ENCODE peak calls at places on chromosomes 3 and 15, in ten cellular contexts. L is CD8-positive, alpha-beta T cell; Q is psoas muscle; J is HL-60; Y is aorta; O is SJSA1; Z is tibial nerve; N is CD8-positive, alpha-beta memory T cell; G is hepatocyte; D is heart left ventricle. F is an unnamed sample. For H3K27me3, the result is how much of the 10 kb centered on the place peaks cover.

GRCh38 chr3:23624305-23624704 is 181.4 kb upstream of the UBE2E1 start:
- DNase-seq in O (no peak), L (no peak), G (no peak), Y (no peak), D (no peak), Q (no peak), Z (no peak), N (no peak), J (no peak), F (no peak)

GRCh38 chr3:56795097-56795806 is 6.5 kb downstream of the ARHGEF3 start:
- DNase-seq in O (no peak), L (no peak), G (no peak), Z (no peak), N (no peak), Q (no peak), D (no peak), J (no peak), Y (no peak), F (no peak)

GRCh38 chr3:6799264-6799915 is 61.5 kb upstream of the GRM7 start:
- DNase-seq in G (peak), Q (no peak), J (peak), D (peak), N (no peak), L (no peak), Z (no peak), Y (no peak), O (no peak), F (no peak)

GRCh38 chr3:96863129-96863740 is 48.8 kb downstream of the EPHA6 start:
- DNase-seq in Y (no peak), G (peak), J (peak), N (no peak), Z (no peak), L (no peak), D (no peak), Q (no peak), O (no peak), F (peak)

GRCh38 chr15:79122943-79123342 is 32.4 kb upstream of the RASGRF1 start:
- DNase-seq in G (no peak), D (no peak), Q (no peak), L (no peak), N (no peak), O (no peak), Y (no peak), Z (no peak), J (no peak), F (no peak)

GRCh38 chr15:72902245-72902928 is 118.8 kb upstream of the ADPGK start:
- DNase-seq in Y (peak), J (no peak), L (no peak), O (peak), Q (peak), G (peak), N (no peak), Z (peak), D (peak), F (no peak)

GRCh38 chr3:183269345-183269744 is 16.3 kb downstream of the B3GNT5 start:
- DNase-seq in L (no peak), J (no peak), Y (no peak), Z (no peak), Q (no peak), O (no peak), D (no peak), N (no peak), G (no peak), F (no peak)

GRCh38 chr3:104564045-104564643 is 802.6 kb upstream of the ALCAM start:
- DNase-seq in G (peak), N (peak), Y (peak), Q (no peak), D (no peak), J (peak), Z (peak), L (peak), O (peak), F (peak)

GRCh38 chr15:101470548-101471239 is 18.8 kb downstream of the PCSK6 start:
- DNase-seq in N (no peak), G (no peak), Z (no peak), O (no peak), D (no peak), Y (no peak), J (no peak), L (no peak), Q (no peak), F (no peak)

GRCh38 chr3:94159062-94159726 is 96.3 kb downstream of the NSUN3 start:
- DNase-seq in N (no peak), J (no peak), L (no peak), O (peak), Q (no peak), D (no peak), G (peak), Y (no peak), Z (peak), F (no peak)

GRCh38 chr3:51538115-51538458 is 432 bp upstream of the RAD54L2 start:
- DNase-seq in Q (no peak), Y (no peak), D (no peak), G (peak), L (no peak), N (no peak), Z (no peak), J (no peak), O (no peak), F (peak)

GRCh38 chr3:10448544-10448943 is 56.8 kb downstream of the ATP2B2 start:
- DNase-seq in J (no peak), N (no peak), D (no peak), Y (no peak), G (no peak), L (no peak), Z (no peak), Q (no peak), O (no peak), F (peak)

GRCh38 chr3:104548401-104548800 is 818.3 kb upstream of the ALCAM start:
- DNase-seq in J (no peak), N (no peak), L (no peak), O (no peak), G (no peak), Y (no peak), D (no peak), Z (no peak), Q (no peak), F (no peak)

GRCh38 chr3:141928626-141929270 is 52.3 kb downstream of the ATP1B3 start:
- DNase-seq in N (no peak), Z (no peak), O (no peak), L (no peak), D (no peak), Q (no peak), Y (peak), J (no peak), G (no peak), F (no peak)

GRCh38 chr3:12192173-12192572 is 33.5 kb upstream of the TIMP4 start:
- DNase-seq in Y (no peak), O (no peak), G (no peak), N (no peak), Q (no peak), L (no peak), Z (no peak), J (peak), D (no peak), F (no peak)

GRCh38 chr3:10988991-10989484 is 3.5 kb upstream of the SLC6A1 start:
- DNase-seq in J (no peak), Y (no peak), Z (no peak), G (no peak), Q (no peak), N (no peak), D (no peak), O (no peak), L (no peak), F (no peak)

GRCh38 chr3:149771652-149772271 is 19.5 kb upstream of the COMMD2 start:
- DNase-seq in J (peak), Y (peak), L (no peak), Z (peak), G (peak), Q (no peak), O (peak), D (peak), N (peak), F (peak)

GRCh38 chr3:107589454-107589853 is 66.7 kb downstream of the BBX start:
- DNase-seq in Y (no peak), Z (no peak), L (no peak), N (no peak), O (no peak), J (no peak), G (no peak), Q (no peak), D (no peak), F (no peak)

GRCh38 chr3:103767635-103768034 is 1332.8 kb downstream of the ZPLD1 start:
- DNase-seq in Z (no peak), G (no peak), J (no peak), Q (no peak), Y (no peak), L (no peak), N (no peak), D (no peak), O (no peak), F (no peak)

GRCh38 chr3:187274977-187275338 is 16.6 kb downstream of the MASP1 start:
- DNase-seq in L (no peak), O (no peak), Q (no peak), Z (no peak), D (no peak), J (no peak), Y (no peak), N (no peak), G (no peak), F (peak)

GRCh38 chr3:187813198-187813597 is 67.9 kb upstream of the BCL6 start:
- DNase-seq in Z (no peak), N (no peak), O (no peak), L (no peak), D (no peak), Y (no peak), G (no peak), Q (no peak), J (no peak), F (no peak)

GRCh38 chr3:54357307-54357706 is 235.0 kb downstream of the CACNA2D3 start:
- DNase-seq in J (no peak), N (no peak), Q (no peak), Z (no peak), D (no peak), G (no peak), L (no peak), O (no peak), Y (no peak), F (no peak)

GRCh38 chr3:194956697-194957396 is 271.2 kb downstream of the FAM43A start:
- DNase-seq in Z (no peak), O (no peak), J (no peak), L (no peak), D (peak), N (no peak), G (no peak), Y (no peak), Q (no peak), F (no peak)

GRCh38 chr3:190696777-190697501 is 165.6 kb downstream of the GMNC start:
- DNase-seq in G (peak), N (no peak), O (no peak), L (no peak), D (no peak), Y (no peak), J (peak), Z (no peak), Q (no peak), F (no peak)

GRCh38 chr3:39812537-39812936 is 3.1 kb downstream of the MYRIP start:
- DNase-seq in N (no peak), L (no peak), G (peak), O (no peak), Z (no peak), D (no peak), Y (no peak), J (no peak), Q (no peak), F (peak)

GRCh38 chr3:61821823-61822251 is 260.5 kb downstream of the PTPRG start:
- DNase-seq in O (no peak), Y (no peak), Q (no peak), D (no peak), Z (no peak), G (no peak), L (no peak), N (no peak), J (no peak), F (no peak)

GRCh38 chr3:10015476-10015904 is 10.7 kb upstream of the FANCD2 start:
- DNase-seq in Q (peak), Z (peak), N (no peak), J (peak), Y (peak), D (peak), G (peak), O (peak), L (no peak), F (no peak)

GRCh38 chr3:60890226-60890625 is 361.0 kb downstream of the FHIT start:
- DNase-seq in N (no peak), G (no peak), Q (no peak), J (no peak), Z (no peak), L (no peak), Y (no peak), O (no peak), D (no peak), F (no peak)

GRCh38 chr15:89494941-89495637 is 1.3 kb downstream of the RHCG start:
- DNase-seq in O (peak), Z (no peak), N (no peak), Y (no peak), D (no peak), J (peak), G (no peak), L (no peak), Q (no peak), F (peak)

GRCh38 chr3:168714609-168715240 is 619.0 kb upstream of the GOLIM4 start:
- DNase-seq in D (no peak), G (no peak), Q (no peak), J (no peak), L (no peak), Y (no peak), O (no peak), Z (no peak), N (no peak), F (no peak)

GRCh38 chr3:75220932-75221331 is 443.2 kb upstream of the FRG2C start:
- DNase-seq in D (no peak), Y (no peak), G (no peak), J (no peak), N (no peak), L (no peak), O (no peak), Q (no peak), Z (no peak), F (no peak)

GRCh38 chr3:176740891-176741290 is 456.4 kb downstream of the TBL1XR1 start:
- DNase-seq in O (no peak), Q (no peak), G (no peak), N (no peak), D (no peak), Z (no peak), Y (no peak), J (no peak), L (no peak), F (no peak)
- H3K4me3 ChIP-seq in O (no peak), Q (no peak), G (no peak), N (no peak), D (no peak), Z (no peak), Y (no peak), J (no peak), L (no peak), F (no peak)

GRCh38 chr3:33218072-33218445 is 551 bp downstream of the SUSD5 start:
- DNase-seq in Z (no peak), J (no peak), L (no peak), N (no peak), Y (no peak), Q (no peak), D (no peak), O (no peak), G (no peak), F (no peak)

GRCh38 chr3:33215739-33216138 is 2.9 kb downstream of the SUSD5 start:
- DNase-seq in G (no peak), L (no peak), Y (no peak), D (no peak), Z (no peak), O (no peak), N (no peak), Q (no peak), J (no peak), F (no peak)

GRCh38 chr3:33221241-33221640 is 2.6 kb upstream of the SUSD5 start:
- DNase-seq in G (no peak), Y (no peak), Z (no peak), Q (no peak), O (no peak), D (no peak), L (no peak), J (no peak), N (no peak), F (no peak)

GRCh38 chr3:33219175-33219487 is 521 bp upstream of the SUSD5 start:
- DNase-seq in J (no peak), Z (no peak), O (no peak), Q (no peak), D (no peak), Y (no peak), G (no peak), L (no peak), N (no peak), F (no peak)

DNA sequence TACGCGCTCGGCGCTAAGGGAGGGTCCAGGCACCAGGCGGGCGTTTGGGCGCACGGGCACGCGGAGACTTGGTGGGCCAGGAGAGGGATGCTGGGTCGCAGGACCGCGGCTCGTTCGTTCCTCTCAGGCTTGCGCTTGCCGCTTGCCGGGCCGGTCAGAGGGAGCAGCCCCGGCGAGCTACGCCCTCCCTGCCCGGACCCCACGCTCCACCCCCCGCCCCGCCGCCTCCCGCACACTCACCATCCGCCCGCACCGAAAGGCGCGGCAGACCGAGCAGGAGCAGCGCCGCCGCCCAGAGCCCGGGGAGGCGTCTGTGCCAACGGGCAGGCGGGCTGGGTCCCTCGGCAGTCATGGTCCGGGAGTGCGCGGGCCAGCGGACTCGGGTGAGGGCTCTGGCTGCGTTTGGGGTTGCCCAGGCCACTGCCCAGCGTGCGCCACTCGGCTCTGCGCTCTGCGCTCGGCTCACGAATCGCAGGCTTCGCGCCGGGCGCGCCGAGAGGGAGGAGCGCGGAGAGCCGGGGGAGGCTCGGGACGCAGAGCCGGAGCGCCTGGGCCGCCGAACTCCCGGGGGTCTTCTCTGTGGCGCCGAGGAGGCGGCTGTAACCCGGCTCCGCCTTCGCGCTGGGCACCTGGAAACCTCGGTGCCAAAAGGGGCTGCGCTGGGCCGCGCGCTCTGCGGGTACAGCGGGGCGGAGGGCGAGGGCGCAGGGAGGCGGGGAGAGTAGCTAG is at the start of gene SUSD5:
- DNase-seq in N (no peak), Z (no peak), Y (peak), L (no peak), O (peak), D (no peak), J (no peak), Q (no peak), G (peak), F (peak)
- H3K27me3 ChIP-seq in N (under half), Z (under half), Y (under half), L (under half), O (under half), D (under half), J (under half), Q (under half), G (half or more), F (under half)

GRCh38 chr3:16512435-16513140 is 911 bp downstream of the RFTN1 start:
- DNase-seq in L (peak), N (peak), D (peak), G (peak), O (peak), J (peak), Z (peak), Q (peak), Y (peak), F (peak)
- H3K4me3 ChIP-seq in L (peak), N (peak), D (peak), G (peak), O (peak), J (peak), Z (peak), Q (peak), Y (peak), F (peak)

GRCh38 chr15:45118131-45118588 is 4.0 kb downstream of the DUOXA2 start:
- DNase-seq in Z (peak), Y (peak), N (peak), L (peak), J (peak), D (peak), Q (peak), O (peak), G (peak), F (peak)

GRCh38 chr15:45121706-45122417 is 7.7 kb downstream of the DUOXA2 start:
- DNase-seq in D (no peak), Z (no peak), Q (no peak), O (no peak), L (no peak), J (no peak), Y (no peak), N (no peak), G (peak), F (no peak)

GRCh38 chr15:45121020-45121419 is 6.9 kb downstream of the DUOXA2 start:
- DNase-seq in Q (no peak), N (no peak), D (no peak), G (no peak), O (no peak), Z (no peak), Y (no peak), L (no peak), J (no peak), F (no peak)

GRCh38 chr15:45118996-45119395 is 4.9 kb downstream of the DUOXA2 start:
- DNase-seq in Q (no peak), G (no peak), N (peak), D (no peak), Z (no peak), Y (no peak), L (no peak), J (no peak), O (no peak), F (no peak)

DNA sequence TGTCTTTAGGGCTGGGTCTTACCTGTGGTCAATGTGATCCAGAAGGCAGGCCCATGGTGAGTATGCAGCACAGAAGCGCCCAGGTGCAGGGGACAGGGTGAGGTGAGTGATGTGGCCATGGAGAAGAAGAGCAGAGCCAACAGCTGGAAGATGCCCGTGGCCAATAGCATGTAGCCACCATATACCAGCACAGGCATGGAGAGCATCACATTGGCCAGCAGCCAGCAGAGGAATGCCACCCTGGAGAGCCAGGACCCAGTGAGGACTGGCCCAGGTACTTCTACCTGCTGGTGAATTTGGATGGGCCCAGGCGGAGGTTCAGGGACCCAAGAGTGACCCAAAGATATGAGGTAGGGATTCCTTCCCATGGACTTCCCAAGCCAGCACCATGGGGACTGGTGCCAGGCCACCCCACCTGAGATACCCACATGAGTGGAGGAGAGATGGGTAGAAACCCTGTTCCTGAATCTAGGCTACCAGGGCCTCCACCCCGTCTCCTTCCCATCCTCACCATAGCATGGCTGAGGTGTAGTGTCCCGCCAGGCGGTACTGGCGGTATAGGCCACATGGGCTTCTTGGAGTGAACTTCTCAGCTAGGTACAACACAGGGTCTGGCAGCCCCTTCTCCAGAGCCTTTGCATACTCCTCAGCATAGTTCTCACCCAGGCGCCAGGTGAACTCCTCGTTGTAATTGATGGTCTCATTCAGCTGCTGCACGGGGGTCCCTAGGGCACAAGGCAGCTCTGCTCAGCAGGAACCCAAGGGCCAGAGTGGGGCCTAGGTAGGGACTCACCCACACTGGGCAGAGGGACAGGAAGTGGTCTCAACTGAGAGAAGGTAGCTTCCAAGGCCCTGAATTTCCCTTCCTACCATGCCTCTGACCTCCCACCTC is 6.2 kb downstream of the DUOXA2 start:
- DNase-seq in G (no peak), J (no peak), L (no peak), Q (no peak), D (no peak), O (no peak), Y (no peak), Z (no peak), N (peak), F (no peak)
- H3K27me3 ChIP-seq in G (under half), J (under half), L (under half), Q (under half), D (under half), O (under half), Y (under half), Z (under half), N (under half), F (under half)

F was measured in H7.